ENCODE peak calls at places on chromosomes 6 and 20, in five cellular contexts. One of them, this sample, is unnamed.

GRCh38 chr6:123965894-123966293 is 162.2 kb downstream of the NKAIN2 start:
- DNase-seq in mesenchymal stem cell: peak
- DNase-seq in H1: no peak
- DNase-seq in mesendoderm: peak
- DNase-seq in neuronal stem cell: peak
- DNase-seq in this sample: peak

GRCh38 chr20:19757973-19758887 is at the start of gene RIN2:
- DNase-seq in mesendoderm: peak
- DNase-seq in H1: peak
- DNase-seq in neuronal stem cell: peak
- DNase-seq in mesenchymal stem cell: peak
- DNase-seq in this sample: peak

GRCh38 chr6:107419747-107420146 is 39.6 kb downstream of the PDSS2 start:
- DNase-seq in mesendoderm: peak
- DNase-seq in neuronal stem cell: no peak
- DNase-seq in mesenchymal stem cell: peak
- DNase-seq in H1: no peak
- DNase-seq in this sample: no peak

GRCh38 chr20:64001607-64002011 is 20.7 kb downstream of the PRPF6 start:
- DNase-seq in neuronal stem cell: no peak
- DNase-seq in mesenchymal stem cell: no peak
- DNase-seq in H1: no peak
- DNase-seq in mesendoderm: no peak
- DNase-seq in this sample: no peak

GRCh38 chr20:35739294-35740163 is 2.5 kb downstream of the RBM39 start:
- DNase-seq in neuronal stem cell: no peak
- DNase-seq in mesenchymal stem cell: peak
- DNase-seq in H1: no peak
- DNase-seq in mesendoderm: peak
- DNase-seq in this sample: no peak

GRCh38 chr6:52900536-52900935 is 9.0 kb downstream of the GSTA3 start:
- DNase-seq in H1: no peak
- DNase-seq in mesenchymal stem cell: no peak
- DNase-seq in mesendoderm: no peak
- DNase-seq in neuronal stem cell: no peak
- DNase-seq in this sample: no peak

GRCh38 chr6:124470803-124471202 is 491.4 kb upstream of the RNF217 start:
- DNase-seq in H1: no peak
- DNase-seq in mesendoderm: no peak
- DNase-seq in neuronal stem cell: no peak
- DNase-seq in mesenchymal stem cell: no peak
- DNase-seq in this sample: no peak

GRCh38 chr6:111662794-111663231 is 57.1 kb upstream of the TRAF3IP2 start:
- DNase-seq in mesendoderm: no peak
- DNase-seq in mesenchymal stem cell: peak
- DNase-seq in H1: no peak
- DNase-seq in neuronal stem cell: no peak
- DNase-seq in this sample: no peak

DNA sequence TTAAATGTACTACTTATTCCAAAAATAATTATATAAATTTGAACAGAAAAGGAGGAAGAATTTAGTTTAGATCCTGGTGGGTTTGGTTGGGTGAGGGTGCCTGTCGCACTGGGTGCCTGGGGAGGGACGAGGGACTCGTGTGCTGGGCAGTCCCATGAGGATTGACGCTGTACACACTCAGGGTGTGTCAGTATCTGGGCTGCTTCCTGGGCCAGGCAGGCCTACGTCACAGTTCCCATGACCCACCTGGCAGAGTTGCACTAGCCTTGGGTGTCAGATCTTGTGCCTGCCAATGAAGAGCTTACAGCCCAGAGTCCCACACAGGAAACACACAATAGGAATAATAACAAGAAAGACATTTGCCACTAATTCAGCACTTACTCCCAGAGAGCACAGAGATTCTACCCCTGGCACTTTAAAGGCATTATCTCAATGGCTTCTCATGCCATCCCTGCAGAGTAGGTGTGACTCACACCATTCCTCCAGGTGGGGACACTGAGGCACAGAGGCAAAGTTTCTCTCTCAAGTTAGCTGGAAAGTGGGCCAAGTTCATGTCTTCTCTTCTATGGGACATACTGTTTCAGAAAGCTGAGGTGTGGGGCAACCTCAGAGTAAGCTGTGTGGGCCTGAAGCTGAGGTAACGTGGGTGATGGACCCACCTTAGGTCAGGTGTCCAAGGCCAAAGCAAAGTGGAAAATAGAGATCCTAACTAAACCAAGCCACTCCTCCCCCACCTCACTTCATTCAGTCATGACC is 1.3 kb upstream of the SDCBP2 start:
- DNase-seq in mesenchymal stem cell: no peak
- DNase-seq in mesendoderm: no peak
- DNase-seq in neuronal stem cell: no peak
- DNase-seq in H1: peak
- DNase-seq in this sample: no peak
- H2AK5ac ChIP-seq in mesenchymal stem cell: no peak
- H2AK5ac ChIP-seq in mesendoderm: no peak
- H2AK5ac ChIP-seq in neuronal stem cell: no peak
- H2AK5ac ChIP-seq in H1: no peak
- H2AK5ac ChIP-seq in this sample: no peak

DNA sequence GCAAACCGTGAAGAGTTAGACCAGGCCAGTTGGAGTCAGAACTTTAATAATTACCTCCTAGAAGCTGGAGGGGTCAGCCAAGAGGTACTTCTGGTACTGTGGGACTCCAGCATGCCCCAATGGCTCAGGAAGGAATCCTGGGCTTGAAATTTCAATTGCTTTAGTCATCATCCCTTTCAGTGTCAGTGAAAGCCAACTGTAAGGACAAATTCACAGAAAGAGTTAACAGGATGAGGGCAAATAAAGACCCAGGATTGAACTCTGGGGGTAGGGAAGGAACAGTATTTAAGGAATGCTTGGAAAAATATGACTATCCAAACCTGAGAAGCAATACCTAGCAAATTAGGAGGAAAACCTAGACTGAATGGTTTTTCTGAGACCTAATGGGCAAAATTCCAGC is 735.1 kb upstream of the MARCKS start:
- DNase-seq in mesendoderm: peak
- DNase-seq in neuronal stem cell: no peak
- DNase-seq in mesenchymal stem cell: peak
- DNase-seq in H1: no peak
- DNase-seq in this sample: peak
- H2AK5ac ChIP-seq in mesendoderm: no peak
- H2AK5ac ChIP-seq in neuronal stem cell: no peak
- H2AK5ac ChIP-seq in mesenchymal stem cell: no peak
- H2AK5ac ChIP-seq in H1: no peak
- H2AK5ac ChIP-seq in this sample: no peak

DNA sequence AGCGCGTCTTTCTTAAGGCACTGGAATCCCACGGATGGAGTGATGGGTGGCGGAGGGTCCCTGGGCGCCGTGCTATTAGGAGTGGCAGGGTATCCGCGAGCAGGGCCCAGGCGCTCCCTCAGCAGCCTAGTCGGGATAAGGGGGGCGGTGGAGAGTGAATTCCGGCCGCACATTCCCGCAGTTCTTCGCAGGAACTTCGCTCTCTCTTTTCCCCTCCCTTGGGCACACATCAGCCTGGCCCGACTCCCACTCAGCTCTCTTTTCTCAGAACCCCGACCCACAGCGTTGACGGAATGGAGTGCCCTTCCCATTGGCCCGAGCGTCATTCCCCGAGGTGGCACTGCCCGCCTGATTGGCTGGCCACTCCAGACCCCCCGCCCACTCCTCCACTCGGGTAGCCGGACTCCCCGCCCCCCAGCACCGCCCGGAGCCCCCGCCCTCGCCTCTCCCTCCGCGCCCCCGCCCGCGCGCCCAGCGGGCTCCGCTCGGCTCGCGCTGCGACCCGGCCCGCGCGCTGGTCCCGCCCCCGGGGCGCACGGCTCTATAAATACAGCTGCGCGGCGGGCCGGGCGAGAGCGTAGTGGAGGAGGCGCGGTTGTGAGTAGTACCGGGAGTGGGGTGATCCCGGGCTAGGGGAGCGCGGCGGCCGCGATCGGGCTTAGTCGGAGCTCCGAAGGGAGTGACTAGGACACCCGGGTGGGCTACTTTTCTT is at the start of gene ID4:
- DNase-seq in mesenchymal stem cell: peak
- DNase-seq in H1: peak
- DNase-seq in neuronal stem cell: peak
- DNase-seq in mesendoderm: peak
- DNase-seq in this sample: peak
- H2AK5ac ChIP-seq in mesenchymal stem cell: no peak
- H2AK5ac ChIP-seq in H1: no peak
- H2AK5ac ChIP-seq in neuronal stem cell: peak
- H2AK5ac ChIP-seq in mesendoderm: no peak
- H2AK5ac ChIP-seq in this sample: no peak

GRCh38 chr20:37380864-37381579 is 35.1 kb downstream of the SRC start:
- DNase-seq in mesenchymal stem cell: no peak
- DNase-seq in mesendoderm: no peak
- DNase-seq in H1: no peak
- DNase-seq in neuronal stem cell: no peak
- DNase-seq in this sample: no peak

GRCh38 chr20:37378785-37379598 is 33.1 kb downstream of the SRC start:
- DNase-seq in mesendoderm: peak
- DNase-seq in H1: no peak
- DNase-seq in mesenchymal stem cell: peak
- DNase-seq in neuronal stem cell: no peak
- DNase-seq in this sample: no peak

GRCh38 chr20:37378420-37378784 is 32.5 kb downstream of the SRC start:
- DNase-seq in H1: no peak
- DNase-seq in mesendoderm: no peak
- DNase-seq in neuronal stem cell: no peak
- DNase-seq in mesenchymal stem cell: no peak
- DNase-seq in this sample: no peak

GRCh38 chr20:37381621-37382538 is 35.9 kb downstream of the SRC start:
- DNase-seq in neuronal stem cell: no peak
- DNase-seq in mesendoderm: no peak
- DNase-seq in mesenchymal stem cell: no peak
- DNase-seq in H1: no peak
- DNase-seq in this sample: no peak

DNA sequence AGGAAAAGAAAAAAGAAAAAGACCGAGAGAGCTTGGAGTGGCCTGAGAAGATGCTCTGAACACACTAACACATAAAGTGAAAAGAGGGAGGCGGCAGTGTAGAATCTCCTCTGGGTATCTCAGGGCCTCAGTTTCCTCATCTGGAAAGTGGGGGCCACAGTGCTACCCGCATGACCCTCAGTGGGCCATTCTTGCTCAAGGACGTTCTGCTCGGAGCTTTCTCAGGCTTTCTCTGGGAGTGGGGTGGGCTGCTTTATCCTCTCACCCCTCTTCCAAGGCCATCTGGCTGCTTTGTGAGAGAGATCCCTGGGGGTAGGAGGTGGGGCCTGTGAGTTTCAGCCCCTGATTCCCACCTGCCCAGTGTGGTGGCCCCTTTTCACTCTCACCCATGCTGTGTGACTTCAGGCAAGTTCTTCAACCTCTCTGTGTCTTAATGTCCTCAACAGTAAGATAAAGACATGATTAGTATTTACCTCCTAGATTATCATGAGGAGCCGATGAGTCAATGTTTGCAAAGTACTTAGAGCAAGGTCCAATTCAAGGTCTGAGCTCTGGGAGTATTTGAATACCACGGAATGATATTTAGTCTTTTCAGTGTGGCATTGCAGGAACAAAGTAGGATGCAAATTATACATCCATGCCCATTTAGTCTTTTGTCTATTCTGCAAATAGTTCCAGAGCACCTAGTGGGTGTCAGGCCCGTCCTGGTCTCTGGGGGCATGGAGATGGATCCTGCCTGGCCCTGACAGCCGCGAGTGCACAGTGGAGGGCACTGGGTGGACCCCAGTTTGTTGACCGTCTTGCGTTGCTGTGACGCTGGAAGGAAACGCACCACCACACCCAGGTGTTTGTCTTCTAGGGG is 34.3 kb downstream of the SRC start:
- DNase-seq in mesenchymal stem cell: peak
- DNase-seq in mesendoderm: no peak
- DNase-seq in neuronal stem cell: no peak
- DNase-seq in H1: no peak
- DNase-seq in this sample: no peak
- H2AK5ac ChIP-seq in mesenchymal stem cell: no peak
- H2AK5ac ChIP-seq in mesendoderm: no peak
- H2AK5ac ChIP-seq in neuronal stem cell: no peak
- H2AK5ac ChIP-seq in H1: no peak
- H2AK5ac ChIP-seq in this sample: no peak

DNA sequence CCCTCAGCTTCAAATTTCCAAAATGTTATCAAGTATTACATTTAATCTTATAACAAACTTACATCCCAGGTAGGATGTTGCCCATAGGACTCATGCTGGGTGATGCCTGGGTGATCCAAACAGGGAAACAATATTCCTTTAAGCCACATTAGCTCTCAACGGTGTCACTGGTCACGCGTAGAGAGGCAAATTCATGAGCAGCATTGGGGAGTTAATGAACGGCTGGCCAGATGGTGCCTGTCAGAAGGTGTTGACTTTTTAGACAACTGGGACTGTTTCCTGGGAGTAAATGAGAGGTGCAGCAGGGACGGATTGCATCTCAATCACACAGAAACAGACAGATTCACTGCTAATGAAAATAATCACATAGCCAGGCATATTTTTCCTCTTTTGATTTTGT is 83.3 kb upstream of the ID4 start:
- DNase-seq in mesenchymal stem cell: no peak
- DNase-seq in neuronal stem cell: no peak
- DNase-seq in H1: no peak
- DNase-seq in mesendoderm: no peak
- DNase-seq in this sample: no peak
- H2AK5ac ChIP-seq in mesenchymal stem cell: no peak
- H2AK5ac ChIP-seq in neuronal stem cell: no peak
- H2AK5ac ChIP-seq in H1: no peak
- H2AK5ac ChIP-seq in mesendoderm: no peak
- H2AK5ac ChIP-seq in this sample: no peak

GRCh38 chr6:149863846-149864577 is at the start of gene LRP11:
- DNase-seq in neuronal stem cell: peak
- DNase-seq in mesenchymal stem cell: peak
- DNase-seq in H1: peak
- DNase-seq in mesendoderm: peak
- DNase-seq in this sample: peak
- H2AK5ac ChIP-seq in neuronal stem cell: peak
- H2AK5ac ChIP-seq in mesenchymal stem cell: no peak
- H2AK5ac ChIP-seq in H1: no peak
- H2AK5ac ChIP-seq in mesendoderm: no peak
- H2AK5ac ChIP-seq in this sample: no peak

GRCh38 chr20:43994486-43995100 is 79.9 kb downstream of the TOX2 start:
- DNase-seq in mesendoderm: no peak
- DNase-seq in mesenchymal stem cell: peak
- DNase-seq in neuronal stem cell: no peak
- DNase-seq in H1: no peak
- DNase-seq in this sample: no peak
- H2AK5ac ChIP-seq in mesendoderm: no peak
- H2AK5ac ChIP-seq in mesenchymal stem cell: no peak
- H2AK5ac ChIP-seq in neuronal stem cell: no peak
- H2AK5ac ChIP-seq in H1: no peak
- H2AK5ac ChIP-seq in this sample: no peak